ENCODE peak calls at places on chromosomes 11 and 22, in four cellular contexts. A is body of pancreas, C is GM12878, W is K562. Q is an unnamed sample.
A peak's percentile ranks its signal among the peaks of the same experiment; 100 is the strongest.

GRCh38 chr11:119594639-119595249 is 134.3 kb downstream of the NECTIN1 start:
- DNase-seq in A (no peak), C (no peak), W (peak; percentile 77), Q (no peak)

GRCh38 chr11:15349413-15349812 is 234.7 kb downstream of the INSC start:
- DNase-seq in A (no peak), C (no peak), W (no peak), Q (no peak)

GRCh38 chr11:33777906-33778305 is 3.6 kb upstream of the FBXO3 start:
- DNase-seq in A (no peak), C (no peak), W (no peak), Q (no peak)

GRCh38 chr11:35237860-35238715 is 99.1 kb downstream of the CD44 start:
- DNase-seq in A (peak; percentile 18), C (peak; percentile 35), W (peak; percentile 49), Q (peak; percentile 57)

GRCh38 chr11:121575250-121575962 is 122.6 kb upstream of the SORL1-AS1 start:
- DNase-seq in A (peak; percentile 35), C (peak; percentile 74), W (no peak), Q (no peak)

GRCh38 chr11:40179541-40179940 is 1279.9 kb downstream of the LRRC4C start:
- DNase-seq in A (no peak), C (no peak), W (no peak), Q (no peak)

GRCh38 chr22:27952091-27952490 is 33.0 kb upstream of the PITPNB start:
- DNase-seq in A (no peak), C (no peak), W (no peak), Q (no peak)

GRCh38 chr22:37496651-37497599 is 10.7 kb upstream of the MFNG start:
- DNase-seq in A (no peak), C (no peak), W (peak; percentile 35), Q (no peak)

GRCh38 chr22:37623075-37624016 is 14.7 kb downstream of the GGA1 start:
- DNase-seq in A (peak; percentile 69), C (no peak), W (peak; percentile 73), Q (peak; percentile 78)

GRCh38 chr11:3853935-3854659 is 1.4 kb upstream of the STIM1 start:
- DNase-seq in A (peak; percentile 32), C (peak; percentile 86), W (no peak), Q (no peak)

GRCh38 chr11:4464216-4465159 is 15.4 kb downstream of the OR52K2 start:
- DNase-seq in A (no peak), C (no peak), W (no peak), Q (no peak)

GRCh38 chr11:64684357-64684756 is 38.6 kb downstream of the NRXN2 start:
- DNase-seq in A (no peak), C (no peak), W (no peak), Q (no peak)

GRCh38 chr11:2461253-2462091 is 16.7 kb downstream of the KCNQ1 start:
- DNase-seq in A (peak; percentile 72), C (no peak), W (peak; percentile 49), Q (no peak)

GRCh38 chr11:86795962-86796361 is 4.4 kb upstream of the PRSS23 start:
- DNase-seq in A (no peak), C (no peak), W (no peak), Q (no peak)

GRCh38 chr11:86812981-86813380 is 12.6 kb downstream of the PRSS23 start:
- DNase-seq in A (no peak), C (no peak), W (no peak), Q (no peak)

GRCh38 chr11:128157423-128158298 is 429.7 kb downstream of the ETS1 start:
- DNase-seq in A (peak; percentile 51), C (peak; percentile 51), W (peak; percentile 22), Q (peak; percentile 66)

GRCh38 chr11:3123761-3124733 is 41.1 kb downstream of the OSBPL5 start:
- DNase-seq in A (peak; percentile 59), C (no peak), W (no peak), Q (no peak)

GRCh38 chr11:85027346-85027745 is 599.8 kb downstream of the DLG2 start:
- DNase-seq in A (no peak), C (no peak), W (no peak), Q (no peak)

GRCh38 chr11:109196016-109196415 is 226.0 kb upstream of the C11orf87 start:
- DNase-seq in A (no peak), C (no peak), W (no peak), Q (no peak)

GRCh38 chr11:125874556-125875124 is 12.8 kb upstream of the HYLS1 start:
- DNase-seq in A (peak; percentile 65), C (no peak), W (peak; percentile 72), Q (peak; percentile 73)

GRCh38 chr11:69778373-69778772 is 3.2 kb upstream of the FGF4 start:
- DNase-seq in A (no peak), C (no peak), W (no peak), Q (no peak)

GRCh38 chr22:19240813-19241592 is 50.5 kb downstream of the CLTCL1 start:
- DNase-seq in A (no peak), C (no peak), W (peak; percentile 37), Q (no peak)

GRCh38 chr11:116736763-116737162 is 36.0 kb downstream of the BUD13 start:
- DNase-seq in A (no peak), C (no peak), W (peak; percentile 62), Q (no peak)
- TF ChIP-seq CTCF in A (no peak), C (peak; percentile 16), W (peak; percentile 64), Q (no peak)

GRCh38 chr11:12524865-12525264 is 147.5 kb downstream of the PARVA start:
- DNase-seq in A (no peak), C (no peak), W (no peak), Q (no peak)
- TF ChIP-seq CTCF in A (no peak), C (no peak), W (no peak), Q (no peak)

GRCh38 chr22:25027959-25028840 is 75.7 kb downstream of the KIAA1671 start:
- DNase-seq in A (peak; percentile 44), C (no peak), W (peak; percentile 37), Q (peak; percentile 67)
- TF ChIP-seq CTCF in A (no peak), C (peak; percentile 39), W (peak; percentile 64), Q (peak; percentile 36)

GRCh38 chr11:18192988-18193387 is 20.4 kb downstream of the MRGPRX4 start:
- DNase-seq in A (no peak), C (peak; percentile 7), W (no peak), Q (no peak)
- TF ChIP-seq CTCF in A (no peak), C (no peak), W (no peak), Q (no peak)

Q was measured in endothelial cell.